ENCODE peak calls at places on chromosome 1, in five cellular contexts. Z is cardiac muscle cell, T is OCI-LY7, F is K562, C is left ventricle myocardium inferior. W is an unnamed sample. For H3K36me3, the result is how much of the 10 kb centered on the place peaks cover.

GRCh38 chr1:7842517-7842916 is 10.3 kb downstream of the UTS2 start:
- DNase-seq in Z (no peak), T (no peak), F (no peak), C (no peak), W (no peak)

GRCh38 chr1:94935059-94935458 is 8.1 kb upstream of the CNN3 start:
- DNase-seq in Z (no peak), T (no peak), F (no peak), C (no peak), W (no peak)

GRCh38 chr1:66521736-66522365 is 12.1 kb upstream of the SGIP1 start:
- DNase-seq in Z (no peak), T (no peak), F (no peak), C (no peak), W (no peak)

GRCh38 chr1:31432592-31433395 is 19.8 kb downstream of the SERINC2 start:
- DNase-seq in Z (no peak), T (no peak), F (no peak), C (no peak), W (no peak)

GRCh38 chr1:204417231-204417997 is 5.8 kb upstream of the PPP1R15B start:
- DNase-seq in Z (no peak), T (no peak), F (peak), C (peak), W (no peak)

GRCh38 chr1:117365350-117366280 is 1.6 kb upstream of the MAN1A2 start:
- DNase-seq in Z (no peak), T (peak), F (no peak), C (no peak), W (no peak)

GRCh38 chr1:44354268-44354839 is 703 bp downstream of the ERI3 start:
- DNase-seq in Z (peak), T (no peak), F (no peak), C (no peak), W (no peak)

GRCh38 chr1:10820422-10820821 is 24.0 kb upstream of the CASZ1 start:
- DNase-seq in Z (peak), T (no peak), F (no peak), C (no peak), W (no peak)

GRCh38 chr1:75559141-75559540 is 51.8 kb downstream of the SLC44A5 start:
- DNase-seq in Z (no peak), T (no peak), F (no peak), C (no peak), W (no peak)

GRCh38 chr1:92755541-92756351 is 29.2 kb downstream of the EVI5 start:
- DNase-seq in Z (no peak), T (no peak), F (no peak), C (peak), W (no peak)

GRCh38 chr1:41381691-41382530 is 20.7 kb downstream of the FOXO6 start:
- DNase-seq in Z (peak), T (no peak), F (no peak), C (no peak), W (no peak)

GRCh38 chr1:248873993-248874671 is 15.2 kb upstream of the ZNF692 start:
- DNase-seq in Z (peak), T (peak), F (peak), C (peak), W (peak)

GRCh38 chr1:62744594-62745577 is 39.0 kb upstream of the ATG4C start:
- DNase-seq in Z (no peak), T (no peak), F (no peak), C (no peak), W (no peak)

GRCh38 chr1:67339623-67340343 is 32.1 kb downstream of the IL12RB2 start:
- DNase-seq in Z (no peak), T (no peak), F (peak), C (no peak), W (no peak)

DNA sequence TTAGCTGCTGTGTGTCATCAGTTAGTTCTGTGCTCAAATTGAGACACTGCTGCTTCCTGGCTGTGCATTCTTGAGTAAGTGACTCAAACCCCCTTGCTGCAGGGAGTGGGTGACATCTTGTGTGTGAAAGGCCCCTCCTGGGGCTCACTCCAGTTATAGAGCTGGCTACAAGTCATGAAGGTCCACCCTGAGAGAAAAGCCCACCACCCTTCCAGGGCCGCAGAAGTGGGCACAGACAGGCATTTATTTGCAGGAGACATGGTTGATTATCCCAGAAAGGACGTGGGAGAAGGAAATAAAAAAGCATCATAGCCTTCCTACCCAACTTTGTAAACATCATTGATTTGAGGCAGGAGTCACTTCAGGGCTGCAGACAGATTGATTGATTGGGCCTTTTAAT is 550.6 kb downstream of the MATN1 start:
- DNase-seq in Z (no peak), T (no peak), F (no peak), C (no peak), W (no peak)
- H3K4me3 ChIP-seq in Z (no peak), T (no peak), F (no peak), C (no peak), W (no peak)

DNA sequence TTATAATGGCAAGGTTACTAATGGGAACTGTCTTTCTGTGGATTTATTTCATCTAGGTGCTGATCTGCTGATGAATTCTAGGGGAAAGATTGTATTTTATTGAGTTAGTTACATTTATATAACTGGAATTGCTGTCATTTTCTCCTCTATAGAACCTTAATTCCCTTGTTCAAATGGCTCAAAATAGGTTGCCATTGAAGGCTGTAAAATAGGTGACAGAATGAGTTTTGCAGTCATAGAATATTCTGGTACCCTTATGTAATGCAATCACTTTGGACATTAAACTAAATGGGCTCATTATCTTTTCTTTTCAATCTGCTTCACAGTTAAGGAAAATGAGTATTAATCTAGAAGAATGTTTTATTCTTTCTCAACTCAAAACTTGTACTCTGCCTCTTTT is 131.0 kb downstream of the CTH start:
- DNase-seq in Z (no peak), T (no peak), F (no peak), C (no peak), W (no peak)
- H3K36me3 ChIP-seq in Z (under half), T (under half), F (under half), C (under half), W (under half)

GRCh38 chr1:161709373-161709772 is 2.3 kb downstream of the FCRLA start:
- DNase-seq in Z (no peak), T (peak), F (no peak), C (no peak), W (no peak)

GRCh38 chr1:161707503-161707902 is 474 bp downstream of the FCRLA start:
- DNase-seq in Z (no peak), T (no peak), F (no peak), C (no peak), W (no peak)

GRCh38 chr1:161705537-161705936 is 1.5 kb upstream of the FCRLA start:
- DNase-seq in Z (no peak), T (peak), F (no peak), C (no peak), W (no peak)

GRCh38 chr1:161706116-161706482 is 930 bp upstream of the FCRLA start:
- DNase-seq in Z (no peak), T (no peak), F (no peak), C (no peak), W (no peak)

GRCh38 chr1:161706483-161707347 is at the start of gene FCRLA:
- DNase-seq in Z (peak), T (peak), F (no peak), C (no peak), W (no peak)
- H3K4me3 ChIP-seq in Z (no peak), T (peak), F (no peak), C (no peak), W (no peak)

DNA sequence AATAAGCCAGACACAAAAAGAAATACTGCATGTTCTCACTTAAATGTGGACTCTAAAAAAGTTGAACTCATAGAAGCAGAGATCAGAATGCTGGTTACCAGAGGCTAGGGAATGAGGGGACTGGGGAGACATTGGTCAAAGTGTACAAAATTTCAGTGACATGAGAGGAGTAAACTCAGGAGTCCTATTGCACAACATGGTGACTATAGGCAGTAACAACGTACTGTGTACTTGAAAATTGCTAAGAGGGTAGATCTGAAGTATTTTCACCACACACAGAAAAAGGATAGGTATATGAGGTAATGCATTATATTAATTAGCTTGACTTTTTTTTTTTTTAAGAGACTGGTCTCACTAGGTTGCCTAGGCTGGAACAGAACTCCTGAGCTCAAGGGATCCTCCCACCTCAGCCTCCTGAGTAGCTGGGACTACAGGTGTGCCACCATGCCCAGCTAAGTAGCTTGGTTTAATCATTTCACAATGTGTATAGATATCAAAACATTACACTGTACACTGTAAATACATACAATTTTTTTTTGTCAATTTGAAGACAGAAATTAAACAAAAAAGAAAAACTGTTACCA is 7.4 kb downstream of the ZNF496 start:
- DNase-seq in Z (no peak), T (no peak), F (no peak), C (no peak), W (no peak)
- H3K36me3 ChIP-seq in Z (half or more), T (half or more), F (half or more), C (half or more), W (half or more)

DNA sequence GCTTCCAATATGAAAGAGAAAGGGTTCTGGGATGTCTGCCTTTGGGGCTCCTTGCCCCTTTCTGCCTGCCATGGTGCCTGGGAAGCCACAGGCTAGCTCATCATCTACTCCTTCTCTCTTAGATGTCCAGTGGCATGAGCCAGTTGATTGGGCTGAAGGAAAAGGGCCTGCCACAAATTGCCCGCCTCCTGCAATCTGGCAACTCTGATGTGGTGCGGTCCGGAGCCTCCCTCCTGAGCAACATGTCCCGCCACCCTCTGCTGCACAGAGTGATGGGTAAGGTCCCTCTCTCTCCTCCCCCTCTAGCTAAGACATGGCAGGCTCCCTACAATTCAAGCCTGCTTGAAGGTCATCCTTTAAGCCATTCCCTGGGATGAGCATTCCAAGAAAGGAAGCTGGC is 41.0 kb downstream of the PKP1 start:
- DNase-seq in Z (no peak), T (no peak), F (no peak), C (no peak), W (no peak)
- H3K4me3 ChIP-seq in Z (no peak), T (no peak), F (no peak), C (no peak), W (no peak)

GRCh38 chr1:36168538-36168937 is 12.6 kb downstream of the MAP7D1 start:
- DNase-seq in Z (no peak), T (no peak), F (no peak), C (no peak), W (no peak)
- H3K36me3 ChIP-seq in Z (under half), T (half or more), F (half or more), C (under half), W (under half)

DNA sequence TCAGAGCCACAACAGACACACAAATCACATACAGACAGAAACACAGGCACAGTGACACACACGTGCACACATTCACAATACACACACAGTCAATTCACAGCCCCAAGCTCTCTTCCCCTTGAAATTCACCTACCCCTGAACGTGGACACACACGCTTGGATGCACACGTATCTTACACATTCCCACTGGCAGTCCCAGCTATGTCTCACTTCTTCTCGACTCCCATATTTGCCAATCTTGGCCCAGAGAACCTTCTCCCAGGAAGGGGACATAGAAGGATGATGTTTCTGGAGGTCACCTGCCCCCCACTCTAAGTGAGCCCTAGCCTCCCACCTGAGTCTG is 1.6 kb downstream of the CRYBG2 start:
- DNase-seq in Z (no peak), T (no peak), F (no peak), C (no peak), W (no peak)
- H3K4me3 ChIP-seq in Z (no peak), T (no peak), F (no peak), C (no peak), W (no peak)

DNA sequence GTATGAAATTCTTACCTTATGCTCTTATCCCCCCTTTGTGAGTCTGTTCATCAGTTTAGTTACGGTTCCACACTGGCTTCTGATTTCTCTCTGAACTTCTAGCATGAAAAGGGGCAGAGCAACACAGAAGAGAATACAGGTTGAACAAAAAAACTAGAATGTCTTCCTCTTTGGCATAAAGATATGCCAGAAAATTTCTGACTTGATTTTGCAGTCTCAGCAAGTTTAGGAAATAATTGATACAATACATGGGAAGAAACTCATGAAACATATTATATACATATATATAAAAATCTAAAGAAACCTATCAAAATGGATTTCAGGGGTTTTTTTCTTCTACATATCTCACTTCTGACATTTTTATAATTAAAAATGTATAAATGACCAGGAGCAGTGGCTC is 27.0 kb downstream of the SH3GLB1 start:
- DNase-seq in Z (no peak), T (no peak), F (no peak), C (no peak), W (no peak)
- H3K36me3 ChIP-seq in Z (under half), T (half or more), F (under half), C (half or more), W (under half)

W was measured in HAP-1.